ENCODE peak calls at places on chromosomes 7 and 10, in eight cellular contexts. E is fibroblast of lung, K is fibroblast of mammary gland, S is lung, M is cardiac muscle cell, U is Panc1, T is cardiac fibroblast, D is psoas muscle. J is an unnamed sample.
A peak's percentile ranks its signal among the peaks of the same experiment; 100 is the strongest.

GRCh38 chr7:27962250-27962649 is 218.3 kb downstream of the JAZF1 start:
- DNase-seq in E (peak; percentile 22), S (no peak), M (no peak), T (peak; percentile 9), U (no peak), K (peak; percentile 35), D (no peak), J (no peak)

GRCh38 chr7:29989257-29989995 is at the start of gene SCRN1:
- DNase-seq in S (no peak), K (no peak), T (peak; percentile 27), E (no peak), M (peak; percentile 69), U (no peak), D (peak; percentile 58), J (peak; percentile 36)

GRCh38 chr7:142894886-142895593 is 9.5 kb upstream of the TRPV6 start:
- DNase-seq in T (no peak), D (no peak), U (no peak), E (no peak), M (no peak), S (no peak), K (no peak), J (no peak)

GRCh38 chr7:77667459-77668090 is 28.7 kb upstream of the RSBN1L start:
- DNase-seq in S (no peak), E (peak; percentile 24), U (no peak), D (no peak), T (no peak), K (peak; percentile 52), M (no peak), J (no peak)

GRCh38 chr7:1931951-1932270 is 261.8 kb downstream of the ELFN1 start:
- DNase-seq in T (no peak), U (no peak), E (no peak), M (no peak), K (no peak), S (no peak), D (no peak), J (no peak)

GRCh38 chr7:79590571-79591274 is 137.3 kb upstream of the MAGI2 start:
- DNase-seq in T (no peak), M (no peak), S (no peak), D (no peak), U (no peak), K (no peak), E (no peak), J (no peak)

GRCh38 chr7:125098377-125098970 is 168.8 kb upstream of the POT1 start:
- DNase-seq in M (no peak), E (peak; percentile 16), T (peak; percentile 5), K (no peak), S (no peak), U (no peak), D (no peak), J (no peak)

GRCh38 chr7:98165827-98166667 is 45.2 kb upstream of the BHLHA15 start:
- DNase-seq in U (no peak), T (peak; percentile 44), K (peak; percentile 22), D (peak; percentile 76), M (peak; percentile 63), E (peak; percentile 11), S (peak; percentile 72), J (peak; percentile 46)

GRCh38 chr10:76572021-76572420 is 1065.6 kb downstream of the KCNMA1 start:
- DNase-seq in U (no peak), S (no peak), T (no peak), D (no peak), M (no peak), E (peak; percentile 18), K (no peak), J (no peak)

DNA sequence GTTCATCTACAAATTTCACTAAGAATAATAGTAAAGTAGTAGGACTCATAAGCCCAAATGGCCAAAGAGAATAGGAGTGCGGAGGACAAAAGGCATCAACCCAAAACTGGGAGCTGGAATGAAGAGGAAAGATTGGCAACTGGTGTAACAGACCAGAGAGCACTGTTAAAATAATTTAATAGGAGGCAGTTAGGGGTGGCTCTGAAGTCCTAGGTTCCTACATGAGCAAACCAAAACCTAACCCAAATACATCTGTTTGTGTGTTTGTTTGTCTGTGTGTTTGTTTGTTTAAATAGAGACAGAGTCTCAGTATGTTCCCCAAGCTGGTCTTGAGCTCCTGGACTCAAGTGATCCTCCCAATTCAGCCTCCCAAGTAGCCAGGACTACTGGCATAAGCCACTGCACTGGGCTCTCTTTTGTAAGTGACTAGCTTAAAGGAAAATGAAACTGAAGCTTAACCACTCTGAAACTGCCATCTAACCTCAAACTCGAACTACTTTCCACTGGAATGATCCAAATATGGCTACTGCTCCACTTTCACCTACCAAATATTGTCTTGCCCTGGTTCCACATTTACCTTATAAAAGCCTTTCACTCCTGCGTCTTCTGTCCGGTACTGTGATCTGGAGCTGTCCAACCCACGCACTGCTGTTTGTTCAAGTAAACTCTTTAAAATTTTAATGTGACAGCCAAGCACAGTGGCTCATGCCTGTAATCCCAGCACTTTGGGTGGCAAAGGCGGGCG is 94.9 kb downstream of the AKR1D1 start:
- DNase-seq in S (no peak), T (no peak), M (peak; percentile 14), D (no peak), K (no peak), U (no peak), E (no peak), J (no peak)
- H3K4me3 ChIP-seq in S (no peak overlapping the region), T (no peak overlapping the region), M (no peak overlapping the region), D (no peak overlapping the region), K (no peak overlapping the region), U (no peak overlapping the region), E (no peak overlapping the region), J (no peak overlapping the region)

DNA sequence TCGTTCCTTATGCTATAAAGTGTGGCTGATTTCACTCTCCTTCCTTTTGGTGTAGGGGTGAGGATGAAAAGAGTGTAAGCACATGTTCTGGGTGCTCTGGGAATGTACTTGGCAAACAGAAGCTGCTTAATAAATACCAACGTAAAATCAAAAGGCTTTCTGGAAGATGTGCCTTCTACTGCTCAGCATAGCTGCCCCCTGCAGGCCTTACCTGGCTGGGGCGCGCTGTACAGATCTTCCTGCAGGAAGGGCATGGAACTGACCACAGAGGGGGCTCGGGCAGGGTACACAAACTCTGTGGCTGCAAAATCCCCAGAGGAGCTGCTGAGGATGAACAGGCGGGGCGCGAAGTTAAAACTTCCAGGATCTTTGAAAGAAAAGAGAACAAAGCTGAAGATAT is 169.4 kb downstream of the SVIL start:
- DNase-seq in E (no peak), M (no peak), D (no peak), K (no peak), S (no peak), U (no peak), T (no peak), J (no peak)
- TF ChIP-seq CTCF in E (no peak), M (peak; percentile 32), D (no peak), K (peak; percentile 36), S (no peak), U (no peak), T (peak; percentile 34), J (peak; percentile 28)

DNA sequence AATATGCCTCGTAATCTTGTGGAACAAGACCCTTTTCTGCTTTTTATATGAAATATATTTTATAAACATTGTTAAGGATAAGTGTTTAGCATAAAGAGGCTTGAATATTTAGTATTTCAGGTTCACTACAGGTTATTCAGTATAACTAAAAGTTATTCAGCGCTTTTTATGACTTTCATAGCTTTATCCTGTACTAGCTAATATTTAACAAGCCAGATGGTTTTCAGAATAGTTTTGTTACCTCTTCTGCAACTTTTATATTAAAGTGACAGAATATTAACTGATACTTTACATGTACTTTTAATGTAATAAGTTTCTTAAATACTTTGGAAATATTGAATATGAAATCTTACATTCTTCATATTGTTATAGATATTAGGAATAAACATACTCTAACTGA is 75.4 kb downstream of the CYP51A1 start:
- DNase-seq in D (no peak), U (no peak), S (no peak), M (no peak), E (no peak), K (no peak), T (no peak), J (no peak)
- H3K4me3 ChIP-seq in D (peak overlapping the region; percentile 47), U (no peak overlapping the region), S (no peak overlapping the region), M (no peak overlapping the region), E (no peak overlapping the region), K (no peak overlapping the region), T (no peak overlapping the region), J (no peak overlapping the region)

DNA sequence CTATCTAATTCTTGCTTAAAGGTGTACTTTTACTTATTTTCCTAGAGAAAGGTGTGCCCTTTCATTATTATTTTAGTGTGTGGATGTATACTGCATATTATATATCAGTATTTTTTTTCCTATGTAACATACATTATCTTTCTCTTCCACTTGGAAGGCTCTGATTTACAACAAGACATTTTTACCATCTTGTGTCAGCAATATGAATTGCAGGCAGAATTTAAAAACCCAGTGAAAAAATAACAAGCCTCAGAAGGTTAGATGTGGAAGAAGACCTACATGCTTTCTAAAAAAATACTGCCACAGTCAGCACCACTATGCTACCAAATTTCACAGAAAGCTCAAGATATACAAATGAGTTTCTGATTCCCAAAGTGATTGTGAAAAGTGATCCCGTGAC is 327.7 kb upstream of the STEAP1 start:
- DNase-seq in U (no peak), E (no peak), D (no peak), M (no peak), S (no peak), K (no peak), T (no peak), J (no peak)
- TF ChIP-seq CTCF in U (no peak), E (no peak), D (no peak), M (no peak), S (no peak), K (no peak), T (no peak), J (no peak)

DNA sequence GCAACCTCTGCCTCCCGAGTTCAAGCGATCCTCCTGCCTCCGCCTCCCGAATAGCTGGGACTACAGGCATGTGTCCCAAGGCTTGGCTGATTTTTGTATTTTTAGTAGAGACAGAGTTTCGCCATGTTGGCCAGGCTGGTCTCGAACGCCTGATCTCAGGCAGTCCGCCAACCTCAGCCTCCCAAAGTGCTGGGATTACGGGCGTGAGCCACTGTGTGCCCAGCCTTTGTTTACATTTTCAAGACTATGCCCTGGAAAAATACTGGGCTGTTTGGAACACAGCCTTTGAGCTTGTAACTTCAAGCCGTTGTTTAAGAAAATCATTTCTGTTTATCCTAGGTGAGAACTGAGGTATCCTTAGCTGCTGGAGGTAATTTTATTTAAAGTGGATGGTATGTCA is 1.9 kb downstream of the ZKSCAN1 start:
- DNase-seq in E (no peak), D (no peak), K (no peak), S (no peak), T (no peak), U (no peak), M (no peak), J (no peak)
- H3K4me3 ChIP-seq in E (peak overlapping the region; percentile 98), D (peak overlapping the region; percentile 98), K (no peak overlapping the region), S (no peak overlapping the region), T (no peak overlapping the region), U (peak overlapping the region; percentile 88), M (no peak overlapping the region), J (no peak overlapping the region)